ENCODE peak calls at places on chromosomes 5 and 9, in five cellular contexts. O, M, A, N and T are unnamed samples.

GRCh38 chr5:322281-322941 is 897 bp downstream of the AHRR start:
- DNase-seq in A (no peak), M (peak), N (no peak), O (no peak), T (no peak)

GRCh38 chr9:89817186-89817960 is 212.6 kb downstream of the GADD45G start:
- DNase-seq in A (no peak), M (no peak), O (no peak), N (no peak), T (no peak)

GRCh38 chr9:122723690-122724089 is at the start of gene OR1L4:
- DNase-seq in O (no peak), A (no peak), M (no peak), N (no peak), T (no peak)

GRCh38 chr9:104810421-104811339 is 46.8 kb downstream of the NIPSNAP3B start:
- DNase-seq in O (no peak), M (peak), A (no peak), N (no peak), T (no peak)

GRCh38 chr5:133926960-133927615 is 41.3 kb downstream of the C5orf15 start:
- DNase-seq in M (no peak), A (no peak), N (no peak), O (no peak), T (no peak)

GRCh38 chr9:97556721-97557605 is 55.5 kb downstream of the TMOD1 start:
- DNase-seq in M (no peak), O (no peak), A (no peak), N (no peak), T (peak)

GRCh38 chr5:39755986-39756385 is 331.2 kb upstream of the DAB2 start:
- DNase-seq in O (no peak), A (no peak), N (no peak), M (peak), T (no peak)

GRCh38 chr5:131532016-131532640 is 102.9 kb downstream of the RAPGEF6 start:
- DNase-seq in O (peak), A (no peak), N (no peak), M (no peak), T (peak)

GRCh38 chr9:99666571-99666970 is 155.1 kb upstream of the NR4A3 start:
- DNase-seq in A (no peak), M (peak), O (peak), N (no peak), T (no peak)

GRCh38 chr9:138049779-138050471 is 172.3 kb downstream of the CACNA1B start:
- DNase-seq in A (no peak), O (no peak), N (no peak), M (no peak), T (no peak)

GRCh38 chr5:168400429-168401220 is 85.6 kb upstream of the RARS1 start:
- DNase-seq in M (no peak), A (no peak), N (no peak), O (no peak), T (no peak)

GRCh38 chr5:171906171-171906570 is 100.3 kb downstream of the FBXW11 start:
- DNase-seq in A (no peak), O (no peak), N (no peak), M (no peak), T (no peak)

GRCh38 chr9:134066923-134067851 is 639 bp downstream of the BRD3 start:
- DNase-seq in N (no peak), O (peak), M (peak), A (peak), T (peak)

GRCh38 chr5:116521173-116521872 is 53.3 kb downstream of the SEMA6A start:
- DNase-seq in N (no peak), A (no peak), M (peak), O (no peak), T (no peak)

GRCh38 chr5:43041131-43041668 is 1.1 kb upstream of the ANXA2R start:
- DNase-seq in N (no peak), A (no peak), O (peak), M (no peak), T (no peak)

GRCh38 chr9:105073147-105073546 is 145.2 kb upstream of the ABCA1 start:
- DNase-seq in N (no peak), A (no peak), M (peak), O (no peak), T (no peak)

GRCh38 chr5:174166231-174167079 is 120.9 kb downstream of the NSG2 start:
- DNase-seq in N (no peak), O (no peak), M (no peak), A (no peak), T (peak)

GRCh38 chr5:118577621-118578020 is 410.7 kb downstream of the DTWD2 start:
- DNase-seq in O (no peak), M (no peak), A (no peak), N (no peak), T (no peak)

GRCh38 chr9:95189230-95190098 is 128.0 kb downstream of the FANCC start:
- DNase-seq in A (no peak), M (peak), N (no peak), O (no peak), T (no peak)

GRCh38 chr9:92160786-92161185 is 45.6 kb upstream of the SPTLC1 start:
- DNase-seq in A (no peak), M (no peak), O (no peak), N (no peak), T (no peak)

GRCh38 chr9:114108016-114108833 is 9.1 kb upstream of the KIF12 start:
- DNase-seq in M (peak), N (peak), O (no peak), A (no peak), T (peak)

GRCh38 chr5:8461543-8461942 is 592.6 kb downstream of the MTRR start:
- DNase-seq in N (no peak), M (no peak), A (no peak), O (no peak), T (no peak)

GRCh38 chr9:87836951-87837715 is 45.5 kb upstream of the SPATA31E1 start:
- DNase-seq in N (no peak), A (no peak), O (no peak), M (no peak), T (no peak)

GRCh38 chr9:34119713-34120112 is 6.8 kb downstream of the DCAF12 start:
- DNase-seq in A (no peak), M (no peak), N (no peak), O (no peak), T (no peak)

GRCh38 chr5:125575561-125576504 is 829.4 kb upstream of the ZNF608 start:
- DNase-seq in A (no peak), N (peak), O (no peak), M (no peak), T (no peak)

GRCh38 chr5:43661102-43661501 is 58.1 kb downstream of the NNT start:
- DNase-seq in M (peak), N (no peak), O (no peak), A (no peak), T (peak)

GRCh38 chr5:180135128-180135955 is 63.8 kb upstream of the RNF130 start:
- DNase-seq in A (no peak), M (peak), N (no peak), O (no peak), T (peak)

GRCh38 chr5:15798006-15798405 is 298.0 kb downstream of the FBXL7 start:
- DNase-seq in M (peak), N (no peak), O (no peak), A (no peak), T (no peak)

GRCh38 chr9:129962376-129962765 is 80.6 kb downstream of the FNBP1 start:
- DNase-seq in M (no peak), A (no peak), O (no peak), N (no peak), T (no peak)

GRCh38 chr5:40991168-40991980 is 79.8 kb downstream of the MROH2B start:
- DNase-seq in N (no peak), M (peak), O (no peak), A (no peak), T (peak)

GRCh38 chr9:5582835-5583195 is 46.1 kb upstream of the RIC1 start:
- DNase-seq in N (no peak), O (peak), M (peak), A (no peak), T (no peak)

GRCh38 chr5:172918421-172919371 is 40.5 kb upstream of the RPL26L1 start:
- DNase-seq in O (no peak), M (no peak), A (no peak), N (no peak), T (no peak)

GRCh38 chr9:70600479-70600878 is 186.0 kb upstream of the KLF9 start:
- DNase-seq in A (no peak), N (no peak), M (peak), O (no peak), T (peak)

GRCh38 chr9:18857769-18858168 is 175.2 kb downstream of the SAXO1 start:
- DNase-seq in M (peak), N (no peak), O (no peak), A (no peak), T (no peak)